ENCODE peak calls at places on chromosome 7, in six cellular contexts. E is A549, I is GM12878, T is K562, A is HepG2, X is upper lobe of left lung. D is an unnamed sample.

GRCh38 chr7:158329014-158329610 is 258.5 kb downstream of the PTPRN2 start:
- ATAC-seq in T (no peak), E (no peak), I (no peak), A (peak; percentile 10), X (peak; percentile 49), D (no peak)

GRCh38 chr7:121019018-121019417 is 30.5 kb downstream of the CPED1 start:
- ATAC-seq in A (no peak), E (no peak), I (peak; percentile 60), T (peak; percentile 13), X (no peak), D (peak; percentile 58)

GRCh38 chr7:54907981-54908380 is 110.8 kb upstream of the EGFR start:
- ATAC-seq in A (no peak), X (no peak), I (no peak), T (no peak), E (no peak), D (no peak)

GRCh38 chr7:129569326-129569725 is 42.2 kb upstream of the NRF1 start:
- ATAC-seq in I (no peak), T (no peak), E (no peak), A (peak; percentile 55), X (no peak), D (no peak)

GRCh38 chr7:13117103-13117502 is 429.7 kb downstream of the ARL4A start:
- ATAC-seq in T (peak; percentile 64), E (no peak), A (peak; percentile 69), I (no peak), X (no peak), D (no peak)

GRCh38 chr7:131122394-131122793 is 205.3 kb upstream of the MKLN1 start:
- ATAC-seq in A (no peak), X (no peak), T (no peak), I (peak; percentile 61), E (no peak), D (no peak)

GRCh38 chr7:149787428-149788299 is 14.3 kb upstream of the ZNF467 start:
- ATAC-seq in A (peak; percentile 52), E (peak; percentile 74), X (no peak), I (peak; percentile 69), T (peak; percentile 90), D (peak; percentile 26)

GRCh38 chr7:35556532-35557471 is 138.1 kb downstream of the HERPUD2 start:
- ATAC-seq in X (no peak), I (no peak), E (no peak), T (no peak), A (peak; percentile 97), D (no peak)

GRCh38 chr7:130493275-130493868 is 1.5 kb downstream of the MEST start:
- ATAC-seq in A (no peak), T (no peak), E (no peak), I (no peak), X (no peak), D (no peak)

GRCh38 chr7:151087247-151088018 is 1.2 kb downstream of the AGAP3 start:
- ATAC-seq in E (peak; percentile 47), X (peak; percentile 3), A (peak; percentile 45), I (peak; percentile 49), T (peak; percentile 71), D (peak; percentile 35)

GRCh38 chr7:2518101-2518500 is 1.5 kb upstream of the LFNG start:
- ATAC-seq in T (no peak), I (no peak), X (no peak), A (no peak), E (no peak), D (no peak)
- TF ChIP-seq EP300 in T (no peak), I (no peak), X (no peak), A (no peak), E (no peak), D (no peak)

GRCh38 chr7:80791509-80791929 is 127.3 kb downstream of the SEMA3C start:
- ATAC-seq in I (no peak), E (no peak), T (no peak), X (no peak), A (no peak), D (peak; percentile 42)
- TF ChIP-seq EP300 in I (no peak), E (no peak), T (no peak), X (no peak), A (no peak), D (no peak)

GRCh38 chr7:80896856-80897598 is 21.8 kb downstream of the SEMA3C start:
- ATAC-seq in T (no peak), A (no peak), X (no peak), E (peak; percentile 57), I (no peak), D (no peak)
- TF ChIP-seq EP300 in T (no peak), A (no peak), X (no peak), E (no peak), I (no peak), D (no peak)

GRCh38 chr7:142776206-142776844 is 5.6 kb downstream of the PRSS2 start:
- ATAC-seq in E (no peak), A (no peak), T (no peak), X (no peak), I (no peak), D (no peak)
- TF ChIP-seq EP300 in E (no peak), A (no peak), T (no peak), X (no peak), I (no peak), D (no peak)

DNA sequence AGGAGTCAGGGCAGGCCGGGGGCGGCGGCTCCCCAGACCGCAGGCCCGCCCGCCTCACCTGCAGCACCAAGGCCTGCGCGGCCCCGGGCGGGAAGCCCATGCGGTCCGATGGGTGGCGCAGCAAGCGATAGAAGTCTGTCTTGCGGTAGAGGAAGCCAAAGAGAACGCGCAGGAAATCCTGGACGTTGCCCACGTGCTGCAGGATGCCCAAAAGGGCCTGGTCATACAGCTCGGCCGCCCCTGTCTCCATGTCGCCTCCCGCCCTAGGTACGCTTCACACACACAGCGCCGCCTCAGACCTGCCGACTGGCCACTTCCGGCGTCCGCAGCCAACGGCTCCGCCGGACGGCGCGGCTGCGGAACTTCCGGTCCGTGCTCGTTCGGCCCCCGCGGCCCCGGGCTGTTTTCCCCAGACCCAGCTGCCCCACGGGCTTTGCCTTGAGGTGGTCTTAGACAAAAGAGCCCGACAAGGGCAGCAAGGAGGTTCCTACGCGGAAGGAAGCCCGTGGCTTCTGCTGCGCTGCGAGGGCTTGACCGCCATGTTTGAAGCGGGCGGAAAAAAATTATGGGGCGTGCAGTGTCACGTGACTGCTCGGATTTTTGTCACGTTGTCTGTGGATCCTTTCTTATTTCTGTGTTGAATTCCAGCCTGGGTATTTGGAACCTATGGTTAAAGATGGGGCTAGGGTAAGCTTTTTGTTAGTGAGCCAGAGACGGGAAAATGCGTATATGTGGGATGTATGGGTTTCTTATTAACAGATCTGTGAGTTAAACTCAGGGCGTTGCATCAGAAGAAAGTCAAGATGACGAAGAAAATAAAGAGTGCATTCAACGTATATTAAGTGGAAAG is at the start of gene NUDCD3:
- ATAC-seq in I (peak; percentile 97), A (peak; percentile 99), T (peak; percentile 98), E (peak; percentile 99), X (peak; percentile 95), D (peak; percentile 96)
- TF ChIP-seq EP300 in I (no peak), A (no peak), T (peak; percentile 40), E (no peak), X (no peak), D (no peak)

GRCh38 chr7:29341156-29341555 is 146.6 kb downstream of the CHN2 start:
- ATAC-seq in I (no peak), A (no peak), T (no peak), X (no peak), E (no peak), D (no peak)
- TF ChIP-seq EP300 in I (no peak), A (no peak), T (no peak), X (no peak), E (no peak), D (no peak)

DNA sequence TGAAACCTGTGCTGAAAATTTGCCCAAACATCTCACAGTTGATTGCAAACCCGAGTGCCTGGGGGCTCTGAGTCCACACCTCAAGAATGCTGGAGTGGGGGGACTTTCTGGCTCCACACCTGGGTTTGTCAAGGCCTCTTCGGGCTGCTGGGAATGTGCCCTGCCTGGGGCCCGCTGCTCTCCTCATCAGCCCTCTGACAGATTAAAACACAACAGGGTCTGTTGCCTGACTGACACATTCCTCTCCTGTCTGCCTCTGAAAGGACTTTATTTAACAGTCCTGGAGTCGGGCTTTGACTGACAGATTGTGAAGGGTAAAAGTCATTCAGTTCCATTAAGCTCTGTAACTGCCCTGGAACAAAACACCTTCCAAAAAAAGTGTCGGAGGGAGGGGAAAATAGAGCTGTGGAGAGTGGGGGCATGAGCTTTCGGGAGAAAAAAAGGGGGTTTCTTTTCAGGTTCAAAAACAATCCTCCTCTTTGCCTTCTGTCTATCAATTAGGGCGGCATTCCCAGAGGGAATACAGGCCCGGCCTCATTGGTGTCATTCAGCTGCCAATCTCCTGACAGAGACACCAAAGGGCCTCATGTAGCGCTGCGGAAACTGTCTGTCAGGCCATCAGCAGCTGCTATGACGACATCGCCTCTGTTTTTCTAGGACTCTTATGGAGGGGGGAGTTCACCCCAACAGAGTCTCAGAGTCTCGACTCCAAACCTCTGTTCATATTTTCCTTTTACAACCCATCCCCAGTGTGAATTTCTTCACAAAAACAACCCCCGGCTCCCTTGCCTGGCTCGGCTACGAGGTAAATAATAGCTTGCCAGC is 398.8 kb upstream of the NFE2L3 start:
- ATAC-seq in I (no peak), A (no peak), T (peak; percentile 45), X (no peak), E (no peak), D (no peak)
- TF ChIP-seq EP300 in I (no peak), A (no peak), T (no peak), X (no peak), E (no peak), D (no peak)